ENCODE peak calls at places on chromosomes 3 and 15, in nine cellular contexts. L, K, N, C, F, V, J, S and B are unnamed samples.

GRCh38 chr3:185250247-185250646 is 3.6 kb downstream of the EHHADH start:
- DNase-seq in K (no peak), J (no peak), L (no peak), S (no peak), V (peak), N (no peak), F (no peak), C (no peak), B (peak)

GRCh38 chr15:64019764-64020163 is 26.5 kb downstream of the DAPK2 start:
- DNase-seq in N (peak), J (peak), C (no peak), S (peak), V (no peak), K (no peak), F (no peak), L (no peak), B (no peak)

GRCh38 chr3:107767897-107768605 is 245.3 kb downstream of the BBX start:
- DNase-seq in C (no peak), F (no peak), V (no peak), N (no peak), S (no peak), L (no peak), J (no peak), K (no peak), B (no peak)

GRCh38 chr15:85306946-85307686 is 73.3 kb upstream of the AKAP13 start:
- DNase-seq in S (no peak), L (no peak), K (no peak), J (peak), V (no peak), F (no peak), C (no peak), N (peak), B (no peak)

GRCh38 chr3:135034291-135034768 is 239.3 kb downstream of the EPHB1 start:
- DNase-seq in L (no peak), S (peak), V (no peak), K (no peak), F (no peak), J (no peak), C (no peak), N (no peak), B (no peak)

GRCh38 chr15:70247281-70247680 is 149.6 kb upstream of the TLE3 start:
- DNase-seq in F (no peak), S (no peak), N (no peak), L (no peak), V (no peak), J (peak), K (no peak), C (no peak), B (no peak)

GRCh38 chr15:45612790-45613415 is 21.9 kb upstream of the SQOR start:
- DNase-seq in V (peak), F (no peak), J (no peak), S (no peak), C (no peak), N (no peak), L (no peak), K (peak), B (peak)

GRCh38 chr3:184110316-184110725 is 13.5 kb downstream of the HTR3E start:
- DNase-seq in L (no peak), S (no peak), N (no peak), C (no peak), K (no peak), V (peak), F (peak), J (no peak), B (no peak)

GRCh38 chr15:56468271-56468912 is 3.5 kb upstream of the MNS1 start:
- DNase-seq in N (no peak), K (peak), J (no peak), S (no peak), F (no peak), V (peak), L (no peak), C (no peak), B (no peak)

GRCh38 chr3:112010631-112011030 is 11.9 kb downstream of the TAGLN3 start:
- DNase-seq in L (no peak), C (no peak), K (no peak), N (no peak), S (no peak), F (no peak), J (no peak), V (no peak), B (no peak)

GRCh38 chr15:28892789-28893610 is 7.2 kb downstream of the APBA2 start:
- DNase-seq in N (peak), F (peak), J (no peak), L (no peak), C (peak), K (peak), S (no peak), V (peak), B (no peak)